ENCODE peak calls at places on chromosomes 6 and 20, in six cellular contexts. One of them, this sample, is unnamed. For H3K4me1, the result is how much of the 10 kb centered on the place peaks cover.

GRCh38 chr6:11050735-11051134 is 6.6 kb upstream of the ELOVL2 start:
- DNase-seq in stomach: no peak
- DNase-seq in mucosa of descending colon: no peak
- DNase-seq in left lung: no peak
- DNase-seq in uterus: no peak
- DNase-seq in right atrium auricular region: no peak
- DNase-seq in this sample: no peak

GRCh38 chr6:19979059-19979458 is 141.9 kb downstream of the ID4 start:
- DNase-seq in stomach: no peak
- DNase-seq in mucosa of descending colon: no peak
- DNase-seq in left lung: no peak
- DNase-seq in uterus: no peak
- DNase-seq in right atrium auricular region: no peak
- DNase-seq in this sample: no peak

GRCh38 chr6:45436544-45437440 is 59.1 kb upstream of the SUPT3H start:
- DNase-seq in stomach: no peak
- DNase-seq in mucosa of descending colon: no peak
- DNase-seq in left lung: no peak
- DNase-seq in uterus: no peak
- DNase-seq in right atrium auricular region: no peak
- DNase-seq in this sample: no peak

GRCh38 chr20:51931321-51931720 is 129.0 kb upstream of the SALL4 start:
- DNase-seq in stomach: no peak
- DNase-seq in mucosa of descending colon: no peak
- DNase-seq in left lung: no peak
- DNase-seq in uterus: no peak
- DNase-seq in right atrium auricular region: no peak
- DNase-seq in this sample: no peak

GRCh38 chr6:111623046-111623718 is 17.5 kb upstream of the TRAF3IP2 start:
- DNase-seq in stomach: no peak
- DNase-seq in mucosa of descending colon: peak
- DNase-seq in left lung: no peak
- DNase-seq in uterus: peak
- DNase-seq in right atrium auricular region: peak
- DNase-seq in this sample: peak

GRCh38 chr6:12749531-12750379 is 33.2 kb downstream of the PHACTR1 start:
- DNase-seq in stomach: no peak
- DNase-seq in mucosa of descending colon: no peak
- DNase-seq in left lung: no peak
- DNase-seq in uterus: no peak
- DNase-seq in right atrium auricular region: no peak
- DNase-seq in this sample: no peak

GRCh38 chr20:34632870-34633452 is 43.9 kb downstream of the PIGU start:
- DNase-seq in stomach: no peak
- DNase-seq in mucosa of descending colon: no peak
- DNase-seq in left lung: no peak
- DNase-seq in uterus: no peak
- DNase-seq in right atrium auricular region: no peak
- DNase-seq in this sample: no peak

GRCh38 chr20:56630086-56630493 is 984 bp downstream of the TFAP2C start:
- DNase-seq in stomach: peak
- DNase-seq in mucosa of descending colon: peak
- DNase-seq in left lung: peak
- DNase-seq in uterus: peak
- DNase-seq in right atrium auricular region: no peak
- DNase-seq in this sample: peak

GRCh38 chr20:15654208-15654649 is 919.0 kb downstream of the KIF16B start:
- DNase-seq in stomach: peak
- DNase-seq in mucosa of descending colon: no peak
- DNase-seq in left lung: no peak
- DNase-seq in uterus: no peak
- DNase-seq in right atrium auricular region: no peak
- DNase-seq in this sample: peak

GRCh38 chr6:3314621-3315020 is 55.9 kb downstream of the PSMG4 start:
- DNase-seq in stomach: no peak
- DNase-seq in mucosa of descending colon: no peak
- DNase-seq in left lung: no peak
- DNase-seq in uterus: peak
- DNase-seq in right atrium auricular region: no peak
- DNase-seq in this sample: no peak

DNA sequence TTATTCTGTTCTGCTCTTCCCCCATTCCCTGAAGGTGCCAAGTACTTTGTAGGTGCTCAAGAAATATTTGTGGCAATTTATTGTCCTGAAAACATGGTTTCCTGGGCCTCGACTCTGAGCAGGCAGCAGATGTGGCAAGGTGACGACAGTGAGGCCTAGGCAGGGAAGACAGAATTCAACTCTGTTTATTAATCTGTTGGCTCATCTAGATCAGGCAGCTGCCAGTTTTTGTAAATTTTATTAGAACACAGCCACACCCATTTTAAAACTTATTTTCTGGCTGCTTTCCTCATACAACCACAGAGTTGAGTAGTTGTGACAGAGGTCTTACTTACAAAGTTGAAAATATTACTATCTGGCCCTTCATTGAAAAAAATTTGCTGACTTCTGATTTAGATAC is 24.5 kb downstream of the MAPK14 start:
- DNase-seq in stomach: no peak
- DNase-seq in mucosa of descending colon: no peak
- DNase-seq in left lung: no peak
- DNase-seq in uterus: no peak
- DNase-seq in right atrium auricular region: no peak
- DNase-seq in this sample: peak
- H3K4me1 ChIP-seq in stomach: half or more
- H3K4me1 ChIP-seq in mucosa of descending colon: under half
- H3K4me1 ChIP-seq in left lung: under half
- H3K4me1 ChIP-seq in uterus: under half
- H3K4me1 ChIP-seq in right atrium auricular region: under half
- H3K4me1 ChIP-seq in this sample: under half

GRCh38 chr6:527989-528673 is 128.8 kb downstream of the HUS1B start:
- DNase-seq in stomach: no peak
- DNase-seq in mucosa of descending colon: no peak
- DNase-seq in left lung: no peak
- DNase-seq in uterus: no peak
- DNase-seq in right atrium auricular region: no peak
- DNase-seq in this sample: no peak
- H3K4me1 ChIP-seq in stomach: under half
- H3K4me1 ChIP-seq in mucosa of descending colon: under half
- H3K4me1 ChIP-seq in left lung: under half
- H3K4me1 ChIP-seq in uterus: under half
- H3K4me1 ChIP-seq in right atrium auricular region: under half
- H3K4me1 ChIP-seq in this sample: under half

GRCh38 chr20:32071395-32072167 is 19.5 kb downstream of the HCK start:
- DNase-seq in stomach: no peak
- DNase-seq in mucosa of descending colon: no peak
- DNase-seq in left lung: no peak
- DNase-seq in uterus: no peak
- DNase-seq in right atrium auricular region: no peak
- DNase-seq in this sample: no peak

GRCh38 chr20:32070282-32070681 is 18.2 kb downstream of the HCK start:
- DNase-seq in stomach: no peak
- DNase-seq in mucosa of descending colon: no peak
- DNase-seq in left lung: no peak
- DNase-seq in uterus: no peak
- DNase-seq in right atrium auricular region: no peak
- DNase-seq in this sample: no peak

GRCh38 chr20:32067234-32067821 is 15.3 kb downstream of the HCK start:
- DNase-seq in stomach: no peak
- DNase-seq in mucosa of descending colon: no peak
- DNase-seq in left lung: no peak
- DNase-seq in uterus: no peak
- DNase-seq in right atrium auricular region: no peak
- DNase-seq in this sample: no peak

GRCh38 chr20:32070690-32071213 is 18.7 kb downstream of the HCK start:
- DNase-seq in stomach: no peak
- DNase-seq in mucosa of descending colon: no peak
- DNase-seq in left lung: no peak
- DNase-seq in uterus: no peak
- DNase-seq in right atrium auricular region: no peak
- DNase-seq in this sample: no peak

GRCh38 chr20:32068174-32068573 is 16.1 kb downstream of the HCK start:
- DNase-seq in stomach: no peak
- DNase-seq in mucosa of descending colon: no peak
- DNase-seq in left lung: no peak
- DNase-seq in uterus: no peak
- DNase-seq in right atrium auricular region: no peak
- DNase-seq in this sample: no peak
- H3K4me1 ChIP-seq in stomach: under half
- H3K4me1 ChIP-seq in mucosa of descending colon: under half
- H3K4me1 ChIP-seq in left lung: under half
- H3K4me1 ChIP-seq in uterus: under half
- H3K4me1 ChIP-seq in right atrium auricular region: under half
- H3K4me1 ChIP-seq in this sample: under half

DNA sequence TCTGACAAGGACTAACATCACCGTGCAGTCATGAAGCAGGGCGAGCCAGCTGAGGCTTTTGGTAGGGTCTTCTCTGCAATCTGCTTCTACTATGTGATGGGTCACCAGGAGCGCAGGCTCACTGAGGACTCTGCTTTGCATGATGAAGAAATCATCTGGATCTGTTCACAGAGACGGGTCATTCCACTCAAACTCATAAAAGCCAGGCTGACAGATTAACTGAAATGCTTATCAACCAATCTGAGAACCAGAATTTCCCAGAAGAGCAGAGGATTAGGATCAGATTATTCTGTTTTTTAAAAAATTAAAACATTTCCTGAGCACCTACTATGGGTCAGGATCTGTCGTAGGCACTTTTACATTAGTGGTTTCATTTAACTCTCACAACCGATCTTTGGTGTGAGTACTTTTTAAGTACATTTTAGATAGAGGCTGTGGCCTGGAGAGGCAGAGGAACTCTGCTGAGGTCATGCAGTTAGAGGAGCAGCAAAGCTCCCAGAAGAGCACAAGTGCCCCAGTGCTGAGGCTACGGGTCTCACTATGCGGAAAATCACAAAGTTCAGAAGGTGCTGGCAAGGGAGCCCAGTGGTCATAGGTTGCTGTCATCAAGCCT is 109.1 kb downstream of the BACH2 start:
- DNase-seq in stomach: no peak
- DNase-seq in mucosa of descending colon: no peak
- DNase-seq in left lung: no peak
- DNase-seq in uterus: no peak
- DNase-seq in right atrium auricular region: no peak
- DNase-seq in this sample: no peak
- H3K4me1 ChIP-seq in stomach: under half
- H3K4me1 ChIP-seq in mucosa of descending colon: under half
- H3K4me1 ChIP-seq in left lung: under half
- H3K4me1 ChIP-seq in uterus: under half
- H3K4me1 ChIP-seq in right atrium auricular region: under half
- H3K4me1 ChIP-seq in this sample: under half

DNA sequence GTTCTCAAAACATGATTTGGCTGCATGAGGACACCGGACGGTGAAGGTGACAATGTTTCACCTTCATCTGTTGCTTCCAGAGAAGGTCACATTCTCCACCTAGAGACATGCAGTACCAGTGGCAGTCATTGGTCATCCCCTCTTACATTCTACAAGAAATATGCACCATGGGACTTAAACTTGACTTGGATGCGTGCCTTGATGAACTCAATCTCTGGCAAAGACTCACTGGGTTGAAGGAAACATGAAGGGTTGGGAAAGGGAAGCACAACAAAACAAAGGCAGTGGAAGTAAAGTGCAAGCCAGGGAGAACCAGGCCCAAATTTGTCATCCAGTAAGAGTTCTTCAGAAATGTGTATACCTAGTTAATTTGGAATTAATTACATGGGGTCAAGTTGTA is 39.4 kb upstream of the ARMH2 start:
- DNase-seq in stomach: no peak
- DNase-seq in mucosa of descending colon: no peak
- DNase-seq in left lung: no peak
- DNase-seq in uterus: no peak
- DNase-seq in right atrium auricular region: no peak
- DNase-seq in this sample: no peak
- H3K4me1 ChIP-seq in stomach: under half
- H3K4me1 ChIP-seq in mucosa of descending colon: under half
- H3K4me1 ChIP-seq in left lung: under half
- H3K4me1 ChIP-seq in uterus: under half
- H3K4me1 ChIP-seq in right atrium auricular region: under half
- H3K4me1 ChIP-seq in this sample: under half

DNA sequence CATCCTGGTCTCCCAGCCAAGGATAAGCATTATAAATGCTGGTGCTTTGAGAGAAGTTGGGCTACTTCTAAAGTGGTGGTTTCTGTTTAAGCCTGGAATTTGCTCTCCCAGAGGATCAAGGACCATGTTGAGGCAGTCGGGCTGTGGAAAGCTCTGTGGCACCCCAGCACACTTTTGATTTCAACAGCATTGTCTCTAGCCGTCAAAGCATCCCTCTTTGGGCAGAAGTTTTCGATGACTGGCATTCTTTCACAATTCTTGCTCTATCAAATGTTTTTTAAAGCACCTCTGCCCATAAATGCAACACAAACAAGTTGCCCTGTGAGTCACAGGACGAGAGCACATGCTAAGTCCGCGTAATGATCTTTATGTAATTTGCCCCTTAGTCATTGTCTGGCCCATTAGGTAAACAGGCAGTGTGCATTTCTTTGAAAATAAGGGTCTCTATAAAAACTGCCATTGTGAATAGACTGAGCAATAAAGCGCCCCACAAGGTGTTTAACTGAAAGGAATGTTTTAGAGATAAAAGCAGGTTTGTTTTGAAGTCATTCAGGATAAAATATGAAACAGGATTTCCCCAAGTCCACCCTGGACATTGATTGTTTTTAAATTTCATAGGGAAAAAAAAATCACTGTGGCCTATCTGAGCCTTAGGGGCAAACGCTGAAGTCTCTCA is 44.7 kb upstream of the FOXQ1 start:
- DNase-seq in stomach: no peak
- DNase-seq in mucosa of descending colon: no peak
- DNase-seq in left lung: no peak
- DNase-seq in uterus: no peak
- DNase-seq in right atrium auricular region: no peak
- DNase-seq in this sample: no peak
- H3K4me1 ChIP-seq in stomach: under half
- H3K4me1 ChIP-seq in mucosa of descending colon: under half
- H3K4me1 ChIP-seq in left lung: under half
- H3K4me1 ChIP-seq in uterus: under half
- H3K4me1 ChIP-seq in right atrium auricular region: under half
- H3K4me1 ChIP-seq in this sample: under half

GRCh38 chr6:125944434-125944816 is 12.1 kb upstream of the HINT3 start:
- DNase-seq in stomach: peak
- DNase-seq in mucosa of descending colon: peak
- DNase-seq in left lung: peak
- DNase-seq in uterus: peak
- DNase-seq in right atrium auricular region: peak
- DNase-seq in this sample: peak
- H3K4me1 ChIP-seq in stomach: half or more
- H3K4me1 ChIP-seq in mucosa of descending colon: under half
- H3K4me1 ChIP-seq in left lung: under half
- H3K4me1 ChIP-seq in uterus: under half
- H3K4me1 ChIP-seq in right atrium auricular region: under half
- H3K4me1 ChIP-seq in this sample: under half